ENCODE peak calls at places on chromosomes 12 and 14, in six cellular contexts. U, V, T, Y, W and R are unnamed samples.

GRCh38 chr12:75446857-75447256 is 33.7 kb upstream of the GLIPR1 start:
- DNase-seq in V (no peak), W (no peak), T (no peak), U (no peak), Y (peak), R (no peak)

GRCh38 chr12:71744522-71745300 is 10.0 kb upstream of the RAB21 start:
- DNase-seq in T (no peak), U (no peak), Y (no peak), V (no peak), W (no peak), R (no peak)

GRCh38 chr14:39218171-39218769 is 15.4 kb upstream of the MIA2 start:
- DNase-seq in W (no peak), V (no peak), U (no peak), T (peak), Y (peak), R (no peak)

GRCh38 chr14:73780391-73780790 is 66.2 kb upstream of the PNMA1 start:
- DNase-seq in W (no peak), T (no peak), U (no peak), Y (no peak), V (no peak), R (no peak)

GRCh38 chr14:102508410-102508773 is 1.2 kb downstream of the ANKRD9 start:
- DNase-seq in W (no peak), Y (peak), T (peak), U (no peak), V (no peak), R (no peak)

GRCh38 chr14:90274019-90274418 is 17.7 kb downstream of the PSMC1 start:
- DNase-seq in T (no peak), U (no peak), V (no peak), Y (peak), W (no peak), R (no peak)

GRCh38 chr14:61749867-61750266 is 12.4 kb upstream of the SNAPC1 start:
- DNase-seq in T (peak), U (no peak), W (no peak), Y (peak), V (no peak), R (no peak)

GRCh38 chr12:47024463-47024862 is 55.0 kb upstream of the PCED1B start:
- DNase-seq in Y (no peak), T (no peak), U (no peak), W (no peak), V (no peak), R (no peak)

GRCh38 chr12:124130717-124131670 is 158.0 kb downstream of the ZNF664 start:
- DNase-seq in W (no peak), U (no peak), Y (peak), T (no peak), V (no peak), R (no peak)

GRCh38 chr14:37150414-37150813 is 22.0 kb downstream of the SLC25A21 start:
- DNase-seq in Y (peak), W (no peak), V (no peak), T (peak), U (no peak), R (no peak)

GRCh38 chr12:26124491-26125450 is at the start of gene BHLHE41:
- DNase-seq in W (no peak), T (peak), U (no peak), V (no peak), Y (no peak), R (no peak)

GRCh38 chr12:82694970-82695369 is 8.3 kb downstream of the TMTC2 start:
- DNase-seq in U (no peak), T (no peak), V (no peak), W (no peak), Y (no peak), R (no peak)

GRCh38 chr12:12924169-12924568 is 27.8 kb downstream of the GPRC5D start:
- DNase-seq in T (no peak), Y (peak), W (no peak), V (no peak), U (no peak), R (no peak)

GRCh38 chr14:66117600-66117999 is 368.6 kb upstream of the CCDC196 start:
- DNase-seq in U (no peak), T (peak), Y (peak), V (no peak), W (no peak), R (no peak)

GRCh38 chr14:100782516-100783320 is 43.2 kb upstream of the MEG3 start:
- DNase-seq in W (no peak), T (no peak), U (no peak), V (no peak), Y (no peak), R (no peak)

GRCh38 chr12:807041-807717 is 54.8 kb downstream of the WNK1 start:
- DNase-seq in W (no peak), Y (no peak), U (no peak), T (no peak), V (no peak), R (no peak)

GRCh38 chr14:86015511-86015910 is 485.6 kb downstream of the FLRT2 start:
- DNase-seq in W (no peak), Y (no peak), T (no peak), V (no peak), U (no peak), R (no peak)

GRCh38 chr14:23399591-23399990 is 8.5 kb downstream of the MYH6 start:
- DNase-seq in T (no peak), W (no peak), V (no peak), U (no peak), Y (no peak), R (no peak)

GRCh38 chr12:1213205-1213604 is 222.2 kb downstream of the ERC1 start:
- DNase-seq in Y (no peak), U (no peak), V (no peak), T (no peak), W (no peak), R (no peak)

GRCh38 chr14:71247106-71247505 is 339.8 kb downstream of the PCNX1 start:
- DNase-seq in Y (no peak), U (no peak), W (no peak), T (no peak), V (no peak), R (no peak)